ENCODE peak calls at places on chromosomes 1 and 21, in six cellular contexts. U is mammary epithelial cell, M is adrenal gland, S is cardiac muscle cell, G is heart left ventricle, H is Panc1. A is an unnamed sample.
A peak's percentile ranks its signal among the peaks of the same experiment; 100 is the strongest.

GRCh38 chr1:24085007-24085406 is 26.9 kb downstream of the MYOM3 start:
- DNase-seq in H (no peak), G (no peak), M (no peak), S (no peak), U (no peak), A (no peak)

GRCh38 chr1:3481836-3482589 is 27.5 kb downstream of the ARHGEF16 start:
- DNase-seq in M (no peak), S (no peak), G (no peak), U (peak; percentile 66), H (peak; percentile 50), A (peak; percentile 64)

GRCh38 chr21:46355161-46356004 is 31.4 kb downstream of the PCNT start:
- DNase-seq in U (no peak), S (no peak), G (no peak), M (no peak), H (no peak), A (no peak)

GRCh38 chr1:184299076-184299790 is 87.6 kb upstream of the C1orf21 start:
- DNase-seq in M (no peak), U (peak; percentile 52), S (no peak), G (peak; percentile 23), H (no peak), A (peak; percentile 65)

GRCh38 chr1:12184008-12184681 is 17.4 kb downstream of the TNFRSF1B start:
- DNase-seq in H (no peak), U (no peak), S (peak; percentile 69), M (peak; percentile 80), G (peak; percentile 88), A (no peak)

GRCh38 chr1:59173721-59174120 is 123.2 kb upstream of the FGGY start:
- DNase-seq in S (no peak), U (peak; percentile 50), M (no peak), H (no peak), G (no peak), A (peak; percentile 53)

GRCh38 chr1:58548381-58548780 is 1.9 kb upstream of the OMA1 start:
- DNase-seq in H (no peak), U (no peak), M (no peak), S (no peak), G (no peak), A (no peak)

GRCh38 chr1:116290920-116291465 is 82.1 kb upstream of the ATP1A1 start:
- DNase-seq in M (no peak), S (no peak), U (no peak), H (no peak), G (no peak), A (peak; percentile 5)

GRCh38 chr1:115826642-115827041 is 14.3 kb downstream of the NHLH2 start:
- DNase-seq in U (no peak), G (no peak), M (no peak), S (no peak), H (no peak), A (no peak)

GRCh38 chr1:218156602-218157001 is 128.5 kb upstream of the RRP15 start:
- DNase-seq in G (no peak), H (no peak), S (peak; percentile 57), U (no peak), M (no peak), A (no peak)

DNA sequence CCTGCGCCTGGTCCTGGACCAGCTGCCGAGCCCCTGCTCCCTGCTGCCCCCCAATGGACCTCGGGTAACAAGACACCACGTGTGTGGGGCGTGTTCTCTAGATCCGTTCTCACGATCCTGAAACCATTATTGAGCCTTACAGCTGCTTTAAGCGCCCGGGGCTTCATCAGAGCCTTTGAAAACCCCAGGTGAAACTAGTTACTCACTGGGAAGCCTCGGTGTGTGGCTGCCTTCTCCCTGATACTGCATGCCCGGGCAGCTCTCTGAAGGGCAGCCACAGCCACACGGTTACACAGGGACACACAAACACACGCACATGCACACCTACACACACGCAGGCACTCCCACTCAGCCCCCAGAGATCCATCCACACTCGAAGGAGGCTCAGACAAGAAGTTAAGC is 5.3 kb downstream of the HES2 start:
- DNase-seq in U (peak; percentile 100), H (no peak), M (no peak), G (no peak), S (peak; percentile 54), A (peak; percentile 100)
- TF ChIP-seq CTCF in U (peak; percentile 73), H (peak; percentile 93), M (peak; percentile 23), G (peak; percentile 40), S (peak; percentile 77), A (peak; percentile 95)

GRCh38 chr1:200258447-200259375 is 151.1 kb downstream of the ZNF281 start:
- DNase-seq in S (no peak), G (no peak), M (no peak), U (peak; percentile 9), H (no peak), A (no peak)
- H3K27ac ChIP-seq in S (no peak overlapping the region), G (no peak overlapping the region), M (no peak overlapping the region), U (no peak overlapping the region), H (no peak overlapping the region), A (no peak overlapping the region)

DNA sequence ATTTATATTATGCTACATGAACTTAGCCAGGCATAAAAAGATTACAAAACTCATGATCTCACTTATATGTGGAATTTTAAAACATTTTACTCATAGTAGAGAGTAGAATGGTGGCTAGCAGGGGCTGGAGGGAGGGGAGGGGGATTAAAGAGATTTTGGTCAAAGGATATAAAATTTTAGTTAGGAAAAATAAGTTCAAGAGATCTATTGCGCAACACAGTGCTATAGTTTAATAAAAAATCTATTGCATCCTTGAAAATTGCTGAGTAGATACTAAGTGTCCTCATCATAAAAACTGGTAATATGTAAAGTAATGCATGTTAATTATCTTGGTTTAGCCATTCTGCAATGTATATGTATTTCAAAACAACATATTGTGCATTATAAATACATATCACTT is 635.6 kb upstream of the NEGR1 start:
- DNase-seq in G (no peak), H (no peak), U (no peak), M (no peak), S (no peak), A (no peak)
- TF ChIP-seq CTCF in G (no peak), H (no peak), U (no peak), M (no peak), S (no peak), A (no peak)

GRCh38 chr1:63486679-63487078 is 36.3 kb downstream of the ITGB3BP start:
- DNase-seq in H (no peak), M (no peak), G (no peak), U (no peak), S (no peak), A (no peak)

DNA sequence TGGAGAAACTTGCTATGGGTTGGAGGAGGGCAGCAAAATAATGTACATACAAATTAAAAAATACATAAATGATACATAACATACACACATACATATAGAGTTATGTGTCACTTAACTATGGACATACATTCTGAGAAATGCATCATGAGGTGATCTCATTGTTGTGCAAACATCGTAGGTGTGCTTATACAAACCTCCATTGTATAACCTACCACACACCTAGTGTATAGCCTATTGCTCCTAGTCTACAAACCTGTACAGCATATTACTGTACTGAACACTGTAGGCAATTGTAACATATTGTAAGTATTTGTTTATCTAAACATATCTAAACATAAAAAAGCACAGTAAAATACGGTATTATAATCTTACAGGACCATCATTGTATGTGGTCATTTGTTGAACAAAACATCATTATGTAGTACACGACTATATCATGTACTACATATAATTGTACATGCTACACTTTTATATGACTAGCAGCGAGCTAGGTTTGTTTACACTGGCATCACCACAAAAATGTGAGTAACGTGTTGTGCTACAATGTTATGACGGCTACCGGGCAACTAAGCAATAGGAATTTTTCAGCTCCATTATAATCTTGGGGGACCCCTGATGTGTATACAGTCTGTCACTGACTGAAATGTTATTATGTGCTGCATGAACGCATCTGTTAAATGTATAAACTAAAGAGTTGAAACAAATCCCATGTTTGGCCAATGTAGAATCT is 35.5 kb downstream of the ITGB3BP start:
- DNase-seq in G (no peak), M (no peak), H (no peak), S (no peak), U (no peak), A (no peak)
- H3K27ac ChIP-seq in G (peak overlapping the region; percentile 26), M (no peak overlapping the region), H (no peak overlapping the region), S (no peak overlapping the region), U (no peak overlapping the region), A (no peak overlapping the region)

GRCh38 chr21:45136500-45136899 is 62.1 kb downstream of the ADARB1 start:
- DNase-seq in S (no peak), G (no peak), U (no peak), M (no peak), H (no peak), A (no peak)
- TF ChIP-seq CTCF in S (no peak), G (no peak), U (no peak), M (no peak), H (no peak), A (no peak)

GRCh38 chr1:1876335-1876935 is 14.5 kb downstream of the GNB1 start:
- DNase-seq in U (no peak), S (no peak), M (no peak), G (no peak), H (no peak), A (no peak)
- H3K27ac ChIP-seq in U (no peak overlapping the region), S (no peak overlapping the region), M (no peak overlapping the region), G (no peak overlapping the region), H (no peak overlapping the region), A (no peak overlapping the region)

DNA sequence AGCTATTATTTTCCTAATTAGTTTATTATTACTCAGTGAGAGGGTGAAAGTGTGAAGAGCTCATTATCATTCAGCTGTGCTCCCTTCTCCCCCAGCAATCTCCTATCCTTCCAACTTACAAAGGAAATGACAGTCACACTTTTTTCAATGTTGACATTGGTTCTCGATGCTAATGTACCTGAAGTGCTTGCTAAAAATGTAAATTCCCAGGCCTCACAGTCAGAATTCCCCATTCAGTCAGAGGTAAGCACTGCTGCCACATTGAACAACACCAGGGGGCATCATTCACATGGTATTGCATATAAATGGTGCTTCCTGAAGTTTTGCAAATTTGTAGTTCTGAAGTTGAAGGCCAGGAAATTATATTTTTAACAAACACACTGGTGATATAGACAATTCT is 132.7 kb upstream of the FOXD3 start:
- DNase-seq in M (peak; percentile 5), U (no peak), S (no peak), G (no peak), H (no peak), A (no peak)
- TF ChIP-seq CTCF in M (no peak), U (peak; percentile 25), S (no peak), G (peak; percentile 13), H (peak; percentile 38), A (peak; percentile 26)

DNA sequence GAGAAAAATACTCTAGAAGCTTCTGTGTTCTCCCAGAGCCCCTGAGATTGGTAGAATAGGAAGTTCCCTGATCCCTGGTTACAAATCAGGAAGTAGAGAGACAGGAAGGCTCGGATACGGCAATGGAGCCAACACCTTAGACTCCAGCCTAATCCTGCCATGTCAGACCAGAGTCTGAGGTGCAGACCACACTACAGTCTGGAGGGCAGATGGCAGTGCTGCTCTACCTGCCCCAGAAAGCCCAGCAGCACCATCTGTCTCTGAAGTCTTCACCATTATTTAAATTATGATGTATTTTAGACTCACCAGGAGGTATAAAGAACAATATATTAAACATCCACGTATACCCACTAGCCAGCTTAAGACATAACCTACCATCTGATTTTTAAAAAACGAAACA is 93.0 kb downstream of the MTR start:
- DNase-seq in G (no peak), U (no peak), S (no peak), M (no peak), H (no peak), A (no peak)
- H3K27ac ChIP-seq in G (peak overlapping the region; percentile 79), U (no peak overlapping the region), S (peak overlapping the region; percentile 100), M (no peak overlapping the region), H (no peak overlapping the region), A (no peak overlapping the region)